ENCODE peak calls at places on chromosome 11, in six cellular contexts. V is dorsolateral prefrontal cortex; W is HFFc6; Z is EL; P is DND-41; N is stimulated activated CD4-positive, alpha-beta T cell treated with anti-CD3 and anti-CD28 coated beads, Interleukin-12 subunit alpha, Interleukin-12 subunit beta, amount 100 ng/mL, for 24 hours. S is an unnamed sample.

GRCh38 chr11:10495464-10495786 is 40.4 kb downstream of the AMPD3 start:
- DNase-seq in V (no peak), W (no peak), Z (no peak), P (no peak), N (no peak), S (no peak)

GRCh38 chr11:33884035-33884434 is 7.8 kb downstream of the LMO2 start:
- DNase-seq in V (no peak), W (no peak), Z (no peak), P (no peak), N (no peak), S (no peak)

GRCh38 chr11:11011617-11012016 is 153.8 kb upstream of the ZBED5 start:
- DNase-seq in V (no peak), W (no peak), Z (no peak), P (no peak), N (no peak), S (no peak)

GRCh38 chr11:35112056-35112845 is 26.7 kb upstream of the CD44 start:
- DNase-seq in V (no peak), W (peak; percentile 34), Z (no peak), P (no peak), N (no peak), S (no peak)

GRCh38 chr11:68212421-68213134 is 518 bp downstream of the KMT5B start:
- DNase-seq in V (peak; percentile 36), W (peak; percentile 67), Z (peak; percentile 80), P (peak; percentile 71), N (no peak), S (peak; percentile 16)

GRCh38 chr11:26572770-26573402 is 823 bp upstream of the MUC15 start:
- DNase-seq in V (no peak), W (no peak), Z (no peak), P (no peak), N (no peak), S (no peak)

GRCh38 chr11:27213232-27213660 is 149.8 kb downstream of the CCDC34 start:
- DNase-seq in V (no peak), W (peak; percentile 79), Z (peak; percentile 95), P (no peak), N (no peak), S (no peak)

GRCh38 chr11:98143661-98144060 is 877.1 kb upstream of the CNTN5 start:
- DNase-seq in V (no peak), W (no peak), Z (no peak), P (no peak), N (no peak), S (no peak)

GRCh38 chr11:128689586-128689945 is 4.3 kb upstream of the FLI1 start:
- DNase-seq in V (no peak), W (no peak), Z (no peak), P (no peak), N (no peak), S (no peak)

GRCh38 chr11:8794677-8795103 is 112.1 kb downstream of the RPL27A start:
- DNase-seq in V (no peak), W (no peak), Z (no peak), P (no peak), N (no peak), S (no peak)

GRCh38 chr11:14644396-14645246 is 1.0 kb downstream of the PDE3B start:
- DNase-seq in V (peak; percentile 12), W (no peak), Z (peak; percentile 12), P (peak; percentile 35), N (no peak), S (no peak)

GRCh38 chr11:78414321-78415051 is 3.1 kb downstream of the GAB2 start:
- DNase-seq in V (no peak), W (peak; percentile 19), Z (peak; percentile 29), P (no peak), N (no peak), S (no peak)

GRCh38 chr11:120172921-120173705 is 35.2 kb upstream of the TRIM29 start:
- DNase-seq in V (no peak), W (no peak), Z (no peak), P (no peak), N (no peak), S (no peak)

GRCh38 chr11:133966924-133967598 is 10.3 kb upstream of the IGSF9B start:
- DNase-seq in V (peak; percentile 66), W (no peak), Z (no peak), P (peak; percentile 36), N (peak; percentile 52), S (no peak)

GRCh38 chr11:16817321-16817720 is 78.9 kb downstream of the C11orf58 start:
- DNase-seq in V (no peak), W (no peak), Z (no peak), P (no peak), N (no peak), S (no peak)

S was measured in activated CD4-positive, CD25-positive, alpha-beta regulatory T cell treated with anti-CD3 and anti-CD28 coated beads, Interleukin-2, amount 50 U/mL, for 16 hours.